ENCODE peak calls at places on chromosomes 3 and 15, in four cellular contexts. One of them, this sample, is unnamed.

GRCh38 chr15:74835312-74835823 is 7.6 kb downstream of the ULK3 start:
- DNase-seq in HepG2: peak
- DNase-seq in SK-N-SH: peak
- DNase-seq in K562: peak
- DNase-seq in this sample: peak

GRCh38 chr15:87736921-87737389 is 519.6 kb downstream of the NTRK3 start:
- DNase-seq in HepG2: no peak
- DNase-seq in SK-N-SH: no peak
- DNase-seq in K562: no peak
- DNase-seq in this sample: no peak

GRCh38 chr15:74523982-74524381 is 17.0 kb upstream of the ARID3B start:
- DNase-seq in HepG2: no peak
- DNase-seq in SK-N-SH: no peak
- DNase-seq in K562: no peak
- DNase-seq in this sample: no peak

GRCh38 chr3:156256945-156257344 is 136.6 kb downstream of the KCNAB1 start:
- DNase-seq in HepG2: no peak
- DNase-seq in SK-N-SH: no peak
- DNase-seq in K562: no peak
- DNase-seq in this sample: no peak

GRCh38 chr15:100878601-100879000 is 1.0 kb upstream of the ALDH1A3 start:
- DNase-seq in HepG2: no peak
- DNase-seq in SK-N-SH: no peak
- DNase-seq in K562: no peak
- DNase-seq in this sample: peak

GRCh38 chr3:23421811-23422510 is 218.8 kb downstream of the UBE2E2 start:
- DNase-seq in HepG2: no peak
- DNase-seq in SK-N-SH: no peak
- DNase-seq in K562: no peak
- DNase-seq in this sample: no peak

GRCh38 chr15:36612063-36612788 is 32.8 kb downstream of the CDIN1 start:
- DNase-seq in HepG2: no peak
- DNase-seq in SK-N-SH: no peak
- DNase-seq in K562: no peak
- DNase-seq in this sample: no peak

GRCh38 chr15:26771168-26771916 is 1.5 kb downstream of the GABRB3 start:
- DNase-seq in HepG2: peak
- DNase-seq in SK-N-SH: peak
- DNase-seq in K562: no peak
- DNase-seq in this sample: peak

GRCh38 chr3:18778602-18779001 is 353.5 kb upstream of the SATB1 start:
- DNase-seq in HepG2: no peak
- DNase-seq in SK-N-SH: no peak
- DNase-seq in K562: no peak
- DNase-seq in this sample: no peak

GRCh38 chr3:194450341-194450740 is 36.5 kb downstream of the ATP13A3 start:
- DNase-seq in HepG2: no peak
- DNase-seq in SK-N-SH: no peak
- DNase-seq in K562: no peak
- DNase-seq in this sample: no peak

GRCh38 chr15:78739996-78740903 is 71.0 kb downstream of the ADAMTS7 start:
- DNase-seq in HepG2: peak
- DNase-seq in SK-N-SH: peak
- DNase-seq in K562: peak
- DNase-seq in this sample: peak

GRCh38 chr3:32203854-32204253 is 34.6 kb upstream of the CMTM8 start:
- DNase-seq in HepG2: no peak
- DNase-seq in SK-N-SH: no peak
- DNase-seq in K562: no peak
- DNase-seq in this sample: no peak

GRCh38 chr3:195119461-195120198 is 151.3 kb downstream of the XXYLT1 start:
- DNase-seq in HepG2: peak
- DNase-seq in SK-N-SH: no peak
- DNase-seq in K562: no peak
- DNase-seq in this sample: peak

GRCh38 chr15:68214838-68215234 is 9.7 kb upstream of the CALML4 start:
- DNase-seq in HepG2: no peak
- DNase-seq in SK-N-SH: no peak
- DNase-seq in K562: no peak
- DNase-seq in this sample: no peak

GRCh38 chr3:142577701-142578308 is 728 bp downstream of the ATR start:
- DNase-seq in HepG2: no peak
- DNase-seq in SK-N-SH: no peak
- DNase-seq in K562: no peak
- DNase-seq in this sample: no peak

GRCh38 chr3:13272831-13273603 is 147.1 kb downstream of the NUP210 start:
- DNase-seq in HepG2: no peak
- DNase-seq in SK-N-SH: no peak
- DNase-seq in K562: no peak
- DNase-seq in this sample: no peak

GRCh38 chr3:38046821-38047220 is 7.8 kb downstream of the DLEC1 start:
- DNase-seq in HepG2: no peak
- DNase-seq in SK-N-SH: no peak
- DNase-seq in K562: no peak
- DNase-seq in this sample: no peak

GRCh38 chr3:56885461-56885860 is 83.7 kb upstream of the ARHGEF3 start:
- DNase-seq in HepG2: no peak
- DNase-seq in SK-N-SH: no peak
- DNase-seq in K562: no peak
- DNase-seq in this sample: no peak

GRCh38 chr15:38226867-38227266 is 25.8 kb upstream of the SPRED1 start:
- DNase-seq in HepG2: peak
- DNase-seq in SK-N-SH: peak
- DNase-seq in K562: no peak
- DNase-seq in this sample: no peak

GRCh38 chr3:167669699-167670098 is 16.0 kb upstream of the WDR49 start:
- DNase-seq in HepG2: no peak
- DNase-seq in SK-N-SH: no peak
- DNase-seq in K562: no peak
- DNase-seq in this sample: no peak

GRCh38 chr3:187706966-187707365 is 4.6 kb upstream of the RTP2 start:
- DNase-seq in HepG2: no peak
- DNase-seq in SK-N-SH: no peak
- DNase-seq in K562: no peak
- DNase-seq in this sample: no peak

GRCh38 chr15:41894251-41894790 is 468 bp upstream of the SPTBN5 start:
- DNase-seq in HepG2: no peak
- DNase-seq in SK-N-SH: no peak
- DNase-seq in K562: no peak
- DNase-seq in this sample: no peak

GRCh38 chr15:41893422-41894250 is at the start of gene SPTBN5:
- DNase-seq in HepG2: peak
- DNase-seq in SK-N-SH: peak
- DNase-seq in K562: no peak
- DNase-seq in this sample: no peak

GRCh38 chr15:41895957-41896356 is 2.1 kb upstream of the SPTBN5 start:
- DNase-seq in HepG2: no peak
- DNase-seq in SK-N-SH: no peak
- DNase-seq in K562: no peak
- DNase-seq in this sample: no peak

GRCh38 chr15:41895491-41895890 is 1.6 kb upstream of the SPTBN5 start:
- DNase-seq in HepG2: no peak
- DNase-seq in SK-N-SH: no peak
- DNase-seq in K562: no peak
- DNase-seq in this sample: no peak

GRCh38 chr15:41894791-41895463 is 1.1 kb upstream of the SPTBN5 start:
- DNase-seq in HepG2: peak
- DNase-seq in SK-N-SH: peak
- DNase-seq in K562: peak
- DNase-seq in this sample: no peak
- TF ChIP-seq FOXJ3 in HepG2: no peak
- TF ChIP-seq FOXJ3 in SK-N-SH: no peak
- TF ChIP-seq FOXJ3 in K562: no peak
- TF ChIP-seq FOXJ3 in this sample: no peak

GRCh38 chr3:62318752-62319569 is 54.4 kb downstream of the FEZF2 start:
- DNase-seq in HepG2: peak
- DNase-seq in SK-N-SH: peak
- DNase-seq in K562: no peak
- DNase-seq in this sample: peak
- TF ChIP-seq FOXJ3 in HepG2: no peak
- TF ChIP-seq FOXJ3 in SK-N-SH: no peak
- TF ChIP-seq FOXJ3 in K562: no peak
- TF ChIP-seq FOXJ3 in this sample: no peak

DNA sequence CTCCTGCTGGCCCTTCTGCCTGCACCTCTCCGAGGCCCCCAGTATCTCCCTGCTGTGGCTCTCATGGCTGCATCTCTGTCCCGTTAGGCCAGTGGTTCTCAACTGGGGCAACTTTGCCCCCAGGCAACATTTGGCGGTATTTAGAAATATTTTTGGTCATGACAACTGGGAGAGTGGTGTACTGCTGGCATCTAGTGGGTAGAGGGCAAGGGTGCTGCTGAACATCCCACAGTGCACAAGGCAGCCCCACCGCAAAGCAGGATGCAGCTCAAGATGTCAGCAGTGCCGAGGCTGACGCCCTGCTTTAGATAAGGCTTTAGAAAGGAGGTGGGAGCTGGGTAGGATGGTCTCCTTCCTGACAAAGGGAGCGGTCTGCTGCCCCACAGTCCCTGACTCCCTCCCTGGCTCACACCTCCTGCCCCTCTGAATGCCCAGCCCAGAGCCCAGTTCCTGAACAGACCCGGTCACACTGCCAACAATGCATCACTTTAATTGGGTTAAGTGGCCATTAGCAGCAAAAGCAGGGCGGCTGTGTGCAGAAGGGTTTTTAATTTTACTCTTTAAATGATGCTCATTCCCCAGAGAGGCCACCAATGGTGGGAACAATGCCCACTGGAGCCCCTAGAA is 68.8 kb upstream of the TMEM115 start:
- DNase-seq in HepG2: no peak
- DNase-seq in SK-N-SH: peak
- DNase-seq in K562: no peak
- DNase-seq in this sample: no peak
- TF ChIP-seq FOXJ3 in HepG2: no peak
- TF ChIP-seq FOXJ3 in SK-N-SH: peak
- TF ChIP-seq FOXJ3 in K562: no peak
- TF ChIP-seq FOXJ3 in this sample: no peak

GRCh38 chr3:45560270-45561020 is 34.1 kb upstream of the LIMD1 start:
- DNase-seq in HepG2: no peak
- DNase-seq in SK-N-SH: no peak
- DNase-seq in K562: no peak
- DNase-seq in this sample: no peak
- TF ChIP-seq FOXJ3 in HepG2: no peak
- TF ChIP-seq FOXJ3 in SK-N-SH: no peak
- TF ChIP-seq FOXJ3 in K562: no peak
- TF ChIP-seq FOXJ3 in this sample: no peak